ENCODE peak calls at places on chromosomes 16 and 17, in five cellular contexts. F, V, E, B and L are unnamed samples.

GRCh38 chr16:4342866-4343744 is 8.0 kb downstream of the PAM16 start:
- DNase-seq in F (no peak), E (no peak), B (no peak), V (no peak), L (no peak)

GRCh38 chr16:1526608-1527555 is 6.6 kb upstream of the TMEM204 start:
- DNase-seq in B (no peak), F (no peak), E (no peak), V (no peak), L (no peak)

GRCh38 chr16:30773826-30774225 is 11.7 kb downstream of the RNF40 start:
- DNase-seq in E (no peak), V (no peak), F (no peak), B (no peak), L (no peak)

GRCh38 chr17:81037026-81037782 is 2.3 kb downstream of the BAIAP2 start:
- DNase-seq in V (no peak), E (no peak), B (no peak), F (no peak), L (no peak)

GRCh38 chr17:41972571-41973411 is 6.2 kb downstream of the CNP start:
- DNase-seq in E (no peak), F (no peak), B (no peak), V (no peak), L (peak)

GRCh38 chr16:75256059-75256870 is 4.8 kb upstream of the BCAR1 start:
- DNase-seq in B (no peak), F (no peak), E (no peak), V (no peak), L (no peak)

GRCh38 chr17:64635647-64636305 is 26.3 kb downstream of the SMURF2 start:
- DNase-seq in B (no peak), V (no peak), F (no peak), E (peak), L (peak)

GRCh38 chr16:82865412-82865811 is 238.6 kb downstream of the CDH13 start:
- DNase-seq in V (no peak), B (no peak), E (no peak), F (no peak), L (no peak)

GRCh38 chr16:82671743-82672142 is 45.0 kb downstream of the CDH13 start:
- DNase-seq in B (no peak), E (no peak), V (no peak), F (no peak), L (no peak)

GRCh38 chr17:48014603-48015037 is 23.0 kb downstream of the COPZ2 start:
- DNase-seq in B (peak), E (no peak), F (no peak), V (no peak), L (no peak)

GRCh38 chr16:84368327-84368996 is at the start of gene ATP2C2:
- DNase-seq in F (no peak), V (no peak), B (no peak), E (no peak), L (no peak)

GRCh38 chr16:19555938-19556778 is 655 bp downstream of the VPS35L start:
- DNase-seq in V (no peak), E (peak), B (peak), F (no peak), L (peak)

GRCh38 chr17:18961634-18962493 is 9.9 kb downstream of the SLC5A10 start:
- DNase-seq in B (no peak), F (no peak), E (no peak), V (no peak), L (peak)

GRCh38 chr17:8754890-8755289 is 3.5 kb downstream of the SPDYE4 start:
- DNase-seq in V (no peak), E (no peak), F (no peak), B (no peak), L (no peak)

GRCh38 chr16:87874639-87875472 is 5.5 kb upstream of the SLC7A5 start:
- DNase-seq in B (peak), F (no peak), V (no peak), E (no peak), L (no peak)

GRCh38 chr17:41615454-41615853 is 2.9 kb upstream of the KRT16 start:
- DNase-seq in F (no peak), V (no peak), E (no peak), B (no peak), L (no peak)

GRCh38 chr17:8696456-8696855 is 48.2 kb downstream of the CCDC42 start:
- DNase-seq in B (no peak), E (no peak), F (no peak), V (no peak), L (no peak)

GRCh38 chr17:67376892-67377726 is at the start of gene PITPNC1:
- DNase-seq in F (peak), E (peak), B (peak), V (peak), L (peak)

GRCh38 chr17:67379251-67379630 is 2.2 kb downstream of the PITPNC1 start:
- DNase-seq in E (no peak), B (no peak), F (no peak), V (no peak), L (no peak)

GRCh38 chr17:67376509-67376891 is 581 bp upstream of the PITPNC1 start:
- DNase-seq in V (no peak), E (no peak), F (no peak), B (no peak), L (peak)

GRCh38 chr17:67378444-67379250 is 1.6 kb downstream of the PITPNC1 start:
- DNase-seq in B (peak), F (peak), E (peak), V (peak), L (peak)

DNA sequence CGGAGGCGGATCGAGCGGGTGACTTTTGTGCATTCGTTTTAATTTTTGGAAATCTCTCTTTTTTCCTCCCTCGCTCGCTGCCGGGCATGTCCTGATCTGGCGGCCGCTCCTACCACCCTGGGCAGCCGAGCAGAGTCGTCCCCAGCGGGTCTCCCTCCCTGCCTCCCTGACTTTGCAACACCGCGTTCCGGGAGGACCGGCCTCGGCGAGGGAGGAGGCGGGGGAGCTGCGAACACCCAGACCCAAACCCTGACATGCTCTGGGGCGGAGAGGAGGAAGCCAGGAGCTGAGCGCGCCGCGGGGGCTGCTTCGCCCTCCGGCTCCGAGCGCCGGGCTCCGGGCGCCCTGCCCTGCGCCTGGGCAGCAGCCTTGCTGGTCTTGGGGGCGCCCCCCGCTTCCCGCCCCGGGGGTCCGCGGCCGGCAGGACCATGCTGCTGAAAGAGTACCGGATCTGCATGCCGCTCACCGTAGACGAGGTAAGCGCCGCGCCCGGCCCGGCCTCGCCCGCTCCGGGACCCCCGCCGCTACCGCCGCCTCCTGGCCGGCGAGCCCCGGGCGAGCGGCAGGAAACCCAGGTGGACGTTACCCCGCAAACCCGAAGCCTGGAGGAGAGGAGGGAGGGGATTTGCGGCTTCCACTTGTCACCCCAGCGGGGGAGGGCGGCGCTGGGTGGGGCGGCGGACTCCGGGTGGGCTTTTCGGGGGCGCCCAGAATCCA is 804 bp downstream of the PITPNC1 start:
- DNase-seq in B (peak), V (peak), E (peak), F (peak), L (no peak)
- TF ChIP-seq CTCF in B (no peak), V (no peak), E (peak), F (no peak), L (no peak)

DNA sequence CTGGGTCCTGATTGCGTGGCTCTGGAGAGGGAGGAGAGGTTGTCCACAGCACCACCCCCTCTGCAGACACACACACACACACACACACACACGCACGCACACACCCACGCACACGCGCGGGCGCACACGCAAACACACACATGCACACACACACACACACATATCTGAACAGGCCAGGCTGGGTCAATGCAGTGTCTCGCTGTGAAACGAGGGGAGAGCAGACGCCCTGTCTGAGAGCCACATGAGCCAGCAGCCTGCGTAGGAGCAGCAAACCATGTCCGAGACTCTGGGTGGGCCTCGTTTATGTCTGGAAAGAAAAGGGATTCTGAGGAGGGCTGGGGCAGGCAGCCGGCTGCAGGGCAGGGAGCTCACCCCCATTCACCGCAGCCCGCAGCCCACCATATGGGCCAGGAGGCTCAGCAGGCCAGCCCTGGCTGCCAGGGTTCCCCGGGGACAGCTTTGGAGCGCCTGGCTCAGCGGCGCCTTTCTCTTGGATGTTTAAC is 93.3 kb upstream of the TNRC6C start:
- DNase-seq in V (no peak), E (no peak), F (no peak), B (no peak), L (peak)
- H3K4me3 ChIP-seq in V (no peak), E (no peak), F (no peak), B (no peak), L (no peak)

GRCh38 chr16:3145151-3145550 is 10.3 kb downstream of the ZNF213 start:
- DNase-seq in E (no peak), V (no peak), F (no peak), B (no peak), L (no peak)
- TF ChIP-seq CTCF in E (no peak), V (no peak), F (no peak), B (no peak), L (no peak)

GRCh38 chr16:26666486-26666885 is 400.2 kb upstream of the C16orf82 start:
- DNase-seq in F (no peak), E (no peak), B (no peak), V (no peak), L (no peak)
- H3K4me3 ChIP-seq in F (no peak), E (no peak), B (no peak), V (no peak), L (no peak)

DNA sequence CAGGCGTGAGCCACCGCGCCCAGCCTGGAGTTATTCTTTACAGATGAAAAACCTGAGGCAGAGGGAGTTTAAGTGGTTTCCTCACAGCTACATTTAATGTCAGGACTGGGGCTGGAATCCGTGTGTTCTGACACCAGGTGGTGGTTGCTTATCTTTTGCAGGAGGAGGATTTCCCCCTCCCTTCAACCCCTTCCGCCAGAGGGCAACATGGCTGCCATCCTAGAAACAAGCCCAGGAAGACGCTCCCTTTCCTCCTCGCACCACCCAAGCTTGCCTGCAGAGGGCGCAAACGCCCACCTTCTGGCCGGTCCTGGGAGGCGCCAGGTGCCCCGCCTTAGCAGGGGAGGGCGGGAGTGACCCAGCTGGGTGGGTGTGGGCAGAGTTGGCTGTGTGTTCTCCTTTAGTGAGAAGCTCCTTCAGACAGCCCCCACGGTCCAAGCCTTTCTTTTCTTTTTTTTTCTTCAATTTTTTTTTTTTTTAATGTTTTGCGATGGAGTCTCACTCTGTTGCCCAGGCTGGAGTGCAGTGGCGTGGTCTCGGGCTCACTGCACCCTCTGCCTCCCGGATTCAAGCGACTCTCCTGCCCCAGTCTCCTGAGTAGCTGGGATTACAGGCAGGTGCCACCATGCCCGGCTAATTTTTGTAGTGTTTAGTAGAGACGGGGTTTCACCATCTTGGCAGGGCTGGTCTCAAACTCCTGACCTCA is 9.9 kb upstream of the RAP1GAP2 start:
- DNase-seq in F (peak), B (peak), E (peak), V (peak), L (peak)
- TF ChIP-seq CTCF in F (peak), B (peak), E (peak), V (peak), L (peak)

GRCh38 chr17:49231563-49231894 is 942 bp upstream of the PHOSPHO1 start:
- DNase-seq in B (no peak), F (no peak), V (no peak), E (no peak), L (no peak)
- H3K4me3 ChIP-seq in B (peak), F (peak), V (no peak), E (no peak), L (no peak)

GRCh38 chr17:55845385-55845784 is 94.5 kb downstream of the PCTP start:
- DNase-seq in E (peak), B (peak), V (no peak), F (peak), L (peak)
- TF ChIP-seq CTCF in E (peak), B (peak), V (no peak), F (peak), L (peak)